ENCODE peak calls at places on chromosomes 13 and 19, in seven cellular contexts. V, W, A, K, S, P and T are unnamed samples.
A peak's percentile ranks its signal among the peaks of the same experiment; 100 is the strongest.

GRCh38 chr13:20702945-20703784 is at the start of gene IL17D:
- DNase-seq in P (no peak), V (peak; percentile 39), K (no peak), S (no peak), W (no peak), A (no peak), T (no peak)

GRCh38 chr19:12884926-12885748 is 1.9 kb downstream of the KLF1 start:
- DNase-seq in A (peak; percentile 72), V (no peak), S (peak; percentile 57), W (no peak), K (peak; percentile 89), P (peak; percentile 57), T (peak; percentile 73)

GRCh38 chr19:58554494-58555368 is at the start of gene CHMP2A:
- DNase-seq in K (peak; percentile 98), W (peak; percentile 100), P (peak; percentile 85), S (peak; percentile 99), A (peak; percentile 99), V (peak; percentile 99), T (peak; percentile 99)

GRCh38 chr13:105579821-105580707 is 955.4 kb downstream of the EFNB2 start:
- DNase-seq in K (no peak), S (no peak), W (no peak), V (no peak), A (no peak), P (no peak), T (no peak)

GRCh38 chr19:55640577-55641375 is at the start of gene ZNF580:
- DNase-seq in A (peak; percentile 76), K (peak; percentile 47), S (no peak), W (no peak), P (no peak), V (peak; percentile 69), T (peak; percentile 72)

GRCh38 chr19:20197747-20198146 is 30.7 kb downstream of the ZNF486 start:
- DNase-seq in S (no peak), V (no peak), W (no peak), K (no peak), P (no peak), A (no peak), T (no peak)

GRCh38 chr13:80408270-80408669 is 67.3 kb upstream of the SPRY2 start:
- DNase-seq in A (no peak), K (no peak), S (no peak), P (no peak), V (no peak), W (no peak), T (no peak)

GRCh38 chr19:10238172-10238783 is 7.1 kb upstream of the S1PR2 start:
- DNase-seq in P (no peak), V (peak; percentile 61), A (peak; percentile 59), S (no peak), W (peak; percentile 86), K (no peak), T (peak; percentile 62)

GRCh38 chr13:74927823-74928222 is 554.1 kb downstream of the TBC1D4 start:
- DNase-seq in W (no peak), S (no peak), A (no peak), P (no peak), K (no peak), V (no peak), T (no peak)

GRCh38 chr19:5308471-5309437 is 31.9 kb downstream of the PTPRS start:
- DNase-seq in K (no peak), W (no peak), S (peak; percentile 71), P (no peak), A (peak; percentile 48), V (peak; percentile 82), T (no peak)

GRCh38 chr19:42512743-42513304 is 15.5 kb downstream of the CEACAM1 start:
- DNase-seq in P (peak; percentile 71), W (no peak), V (no peak), S (no peak), A (no peak), K (peak; percentile 40), T (no peak)

GRCh38 chr19:31054430-31054829 is 294.8 kb downstream of the TSHZ3 start:
- DNase-seq in A (peak; percentile 21), K (no peak), P (no peak), V (no peak), W (no peak), S (no peak), T (no peak)

GRCh38 chr13:45827318-45827717 is 24.2 kb downstream of the SIAH3 start:
- DNase-seq in K (no peak), S (no peak), P (no peak), A (no peak), W (no peak), V (no peak), T (no peak)

GRCh38 chr13:51803018-51803417 is 945 bp downstream of the DHRS12 start:
- DNase-seq in W (no peak), V (peak; percentile 55), P (no peak), K (no peak), A (no peak), S (no peak), T (no peak)

GRCh38 chr13:38350114-38350617 is 515 bp downstream of the UFM1 start:
- DNase-seq in V (peak; percentile 61), K (peak; percentile 56), S (peak; percentile 55), W (peak; percentile 85), P (no peak), A (peak; percentile 54), T (peak; percentile 70)

GRCh38 chr19:52670046-52670445 is 31.9 kb upstream of the ZNF83 start:
- DNase-seq in K (no peak), W (no peak), A (no peak), S (no peak), P (no peak), V (no peak), T (no peak)

GRCh38 chr13:34277971-34278370 is 460.0 kb downstream of the RFC3 start:
- DNase-seq in S (no peak), V (no peak), K (no peak), P (no peak), A (no peak), W (no peak), T (no peak)

DNA sequence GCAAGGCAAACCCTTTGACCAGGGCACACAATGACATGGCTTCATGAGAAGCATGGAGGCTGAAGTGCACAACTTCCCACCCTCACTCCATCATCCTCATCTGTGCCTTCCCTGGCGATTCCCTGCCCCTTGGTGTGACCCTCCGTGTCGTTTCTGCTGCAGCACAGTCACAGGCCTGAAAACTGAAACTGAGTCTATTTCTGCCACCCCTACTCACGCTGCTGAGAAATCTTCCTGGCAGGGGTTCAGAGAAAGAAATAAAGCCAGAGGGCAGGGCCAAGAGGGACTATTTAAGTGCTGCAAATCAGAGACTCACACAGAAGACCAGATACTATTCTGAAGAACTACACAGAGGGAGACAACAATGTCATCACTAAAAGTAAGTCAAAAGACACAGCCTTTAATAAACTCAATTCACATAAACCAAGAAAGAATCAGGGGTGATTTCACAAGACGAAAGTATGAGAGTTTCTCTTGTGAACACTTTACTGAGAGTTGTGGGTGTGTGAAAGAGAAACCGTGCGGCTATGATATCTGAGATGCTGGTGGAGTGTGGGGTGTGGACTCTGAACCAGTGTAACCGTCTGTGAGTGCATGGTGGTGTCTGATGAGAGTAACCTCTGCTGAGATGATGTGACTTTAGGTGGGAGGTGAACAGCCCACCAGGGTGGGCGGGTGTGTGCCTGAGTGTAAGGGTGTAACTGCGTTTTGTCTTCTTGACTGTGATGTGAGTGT is 23.5 kb downstream of the LGALS16 start:
- DNase-seq in P (peak; percentile 86), S (peak; percentile 75), V (no peak), K (no peak), W (no peak), A (no peak), T (no peak)
- H3K27ac ChIP-seq in P (peak overlapping the region; percentile 98), S (peak overlapping the region; percentile 95), V (no peak overlapping the region), K (no peak overlapping the region), W (no peak overlapping the region), A (no peak overlapping the region), T (no peak overlapping the region)

DNA sequence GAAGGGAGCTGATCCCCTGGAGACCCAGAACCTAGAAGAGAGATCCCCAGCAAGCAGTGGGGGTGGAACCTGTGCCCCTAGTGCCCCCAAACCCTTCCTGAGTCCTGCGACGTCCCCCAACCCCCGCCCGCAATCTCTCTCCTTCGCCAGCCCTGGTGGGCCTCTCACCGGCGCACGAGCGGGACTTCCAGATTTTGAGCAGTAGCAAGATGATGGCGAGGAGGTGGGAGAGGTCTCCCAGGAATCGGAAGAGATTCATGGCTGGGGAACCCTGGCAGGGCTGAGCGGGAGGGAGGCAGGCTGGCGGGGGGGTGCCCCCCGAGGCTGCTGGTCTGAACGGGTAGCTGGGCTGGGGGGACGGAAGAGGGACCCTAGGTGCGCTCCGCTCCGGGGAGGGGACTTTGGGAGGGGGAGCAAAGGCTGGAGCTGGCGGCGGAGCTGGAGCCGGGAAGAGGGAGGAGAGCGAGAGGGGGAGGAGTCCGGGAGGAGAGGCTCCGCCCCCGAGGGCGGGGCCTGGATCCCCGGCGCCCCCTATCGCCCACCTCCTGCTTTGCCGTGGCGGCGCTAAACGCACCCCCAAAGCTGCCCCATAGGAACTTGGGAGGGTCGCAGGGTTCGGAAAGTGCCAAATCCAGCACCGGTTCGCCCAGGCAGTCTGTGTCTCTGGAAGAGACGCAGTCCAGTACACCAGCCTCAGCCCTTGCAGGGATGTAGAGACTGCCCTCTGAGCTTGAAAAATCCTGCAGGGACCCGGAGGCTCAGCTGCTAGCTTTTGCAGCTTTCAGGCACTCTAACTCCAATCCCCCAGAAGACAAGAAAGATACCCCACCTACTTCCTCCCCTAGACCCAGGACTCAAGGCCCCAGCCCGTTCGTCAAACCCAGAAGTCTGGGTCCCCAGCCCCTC is at the start of gene KDELR1:
- DNase-seq in A (peak; percentile 82), W (peak; percentile 88), P (no peak), V (peak; percentile 82), S (peak; percentile 66), K (peak; percentile 68), T (peak; percentile 87)
- TF ChIP-seq POLR2A in A (peak; percentile 61), W (no peak), P (peak; percentile 68), V (peak; percentile 77), S (peak; percentile 68), K (peak; percentile 67), T (peak; percentile 33)

GRCh38 chr19:46016426-46017094 is 6.3 kb downstream of the PGLYRP1 start:
- DNase-seq in V (peak; percentile 80), P (peak; percentile 11), S (peak; percentile 60), A (peak; percentile 84), W (no peak), K (peak; percentile 74), T (peak; percentile 84)

GRCh38 chr19:46015961-46016425 is 6.9 kb downstream of the PGLYRP1 start:
- DNase-seq in W (no peak), K (no peak), S (no peak), V (no peak), P (no peak), A (no peak), T (peak; percentile 34)

GRCh38 chr19:46018729-46019251 is 4.1 kb downstream of the PGLYRP1 start:
- DNase-seq in P (no peak), W (no peak), K (no peak), A (no peak), V (no peak), S (no peak), T (no peak)

GRCh38 chr19:46017874-46018675 is 4.8 kb downstream of the PGLYRP1 start:
- DNase-seq in P (no peak), W (no peak), K (no peak), V (no peak), A (no peak), S (no peak), T (no peak)

DNA sequence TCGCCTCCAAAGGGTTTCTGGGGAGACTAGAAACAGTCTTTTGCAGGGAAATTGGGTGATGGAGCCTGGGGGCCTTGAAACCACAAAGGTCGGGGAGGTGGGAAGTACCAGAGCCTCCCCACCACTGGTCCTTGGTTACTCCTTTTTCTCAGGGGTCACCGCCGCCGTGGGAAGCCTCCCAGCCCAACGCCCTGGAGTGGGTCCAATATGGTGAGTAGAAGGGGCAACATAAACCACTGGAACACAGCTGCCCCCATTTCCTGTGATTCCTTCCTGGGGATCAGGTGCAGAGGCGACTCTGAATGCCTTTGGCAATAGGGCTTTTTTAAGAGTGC is 5.8 kb downstream of the PGLYRP1 start:
- DNase-seq in P (no peak), V (no peak), W (no peak), A (no peak), K (no peak), S (no peak), T (no peak)
- TF ChIP-seq CTCF in P (no peak), V (peak; percentile 3), W (no peak), A (peak; percentile 40), K (no peak), S (no peak), T (no peak)

GRCh38 chr19:35935911-35936737 is at the start of gene LRFN3:
- DNase-seq in W (no peak), A (peak; percentile 77), K (peak; percentile 61), V (peak; percentile 77), P (no peak), S (peak; percentile 58), T (peak; percentile 72)
- H3K27ac ChIP-seq in W (peak within 1 kb of the TSS; percentile 63), A (peak within 1 kb of the TSS; percentile 69), K (peak within 1 kb of the TSS; percentile 83), V (peak within 1 kb of the TSS; percentile 80), P (no peak within 1 kb of the TSS), S (peak within 1 kb of the TSS; percentile 89), T (peak within 1 kb of the TSS; percentile 13)